ENCODE peak calls at places on chromosomes 6 and 20, in ten cellular contexts. L is T-helper 1 cell; C is suprapubic skin; H is activated effector memory CD4-positive, alpha-beta T cell treated with Interleukin-2 at 50 U/mL for 16 hours; Z is DMS153; U is Right ventricle myocardium superior; N is endothelial cell; B is RPMI7951; M is cardiac septum; D is germinal center. I is an unnamed sample.
A peak's percentile ranks its signal among the peaks of the same experiment; 100 is the strongest.

GRCh38 chr6:158772851-158773371 is 46.3 kb downstream of the EZR start:
- DNase-seq in B (no peak), H (no peak), Z (no peak), D (no peak), M (peak; percentile 12), C (no peak), U (no peak), N (no peak), L (no peak), I (no peak)

GRCh38 chr6:107730106-107730505 is 94.0 kb downstream of the SCML4 start:
- DNase-seq in D (no peak), U (no peak), N (no peak), L (no peak), H (peak; percentile 49), M (no peak), Z (no peak), B (no peak), C (no peak), I (peak; percentile 35)

GRCh38 chr6:83183082-83183828 is 9.8 kb downstream of the PGM3 start:
- DNase-seq in H (no peak), N (no peak), L (no peak), M (no peak), Z (no peak), B (peak; percentile 98), C (no peak), D (no peak), U (peak; percentile 39), I (no peak)

GRCh38 chr6:209432-210103 is 82.7 kb upstream of the DUSP22 start:
- DNase-seq in H (peak; percentile 40), C (no peak), L (peak; percentile 92), B (no peak), U (no peak), M (no peak), N (no peak), D (no peak), Z (no peak), I (peak; percentile 37)

GRCh38 chr20:8187740-8188139 is 55.7 kb downstream of the PLCB1 start:
- DNase-seq in Z (no peak), U (no peak), L (no peak), M (no peak), H (no peak), N (no peak), D (no peak), B (no peak), C (no peak), I (no peak)

GRCh38 chr20:45890077-45890996 is 671 bp downstream of the NEURL2 start:
- DNase-seq in L (peak; percentile 40), M (peak; percentile 92), D (peak; percentile 36), C (peak; percentile 90), Z (peak; percentile 33), H (no peak), B (peak; percentile 79), N (peak; percentile 87), U (peak; percentile 90), I (no peak)

GRCh38 chr6:125693480-125693879 is 56.0 kb upstream of the HEY2 start:
- DNase-seq in H (no peak), B (no peak), D (no peak), M (no peak), C (no peak), N (no peak), Z (no peak), U (no peak), L (no peak), I (no peak)

GRCh38 chr6:121940728-121941127 is 458.7 kb upstream of the HSF2 start:
- DNase-seq in Z (no peak), N (no peak), U (no peak), C (no peak), H (no peak), D (no peak), L (no peak), M (no peak), B (no peak), I (no peak)

GRCh38 chr20:25987073-25987927 is 290.6 kb upstream of the ZNF337 start:
- DNase-seq in H (peak; percentile 40), N (peak; percentile 53), C (no peak), Z (peak; percentile 46), M (peak; percentile 72), U (peak; percentile 67), L (peak; percentile 43), B (peak; percentile 53), D (peak; percentile 42), I (peak; percentile 33)

GRCh38 chr20:46128310-46129151 is 10.4 kb downstream of the CD40 start:
- DNase-seq in D (no peak), L (no peak), C (no peak), U (peak; percentile 54), H (no peak), Z (no peak), M (peak; percentile 63), B (no peak), N (peak; percentile 63), I (no peak)

GRCh38 chr6:105184921-105185320 is 5.1 kb upstream of the POPDC3 start:
- DNase-seq in N (no peak), B (peak; percentile 16), L (no peak), U (no peak), Z (no peak), D (no peak), C (no peak), H (no peak), M (no peak), I (no peak)

GRCh38 chr20:58550661-58551060 is 35.5 kb upstream of the APCDD1L start:
- DNase-seq in Z (no peak), C (peak; percentile 50), B (peak; percentile 94), H (no peak), M (no peak), L (no peak), N (no peak), U (no peak), D (no peak), I (no peak)

GRCh38 chr6:36249010-36249409 is 20.9 kb upstream of the PNPLA1 start:
- DNase-seq in L (no peak), Z (no peak), M (no peak), U (no peak), D (no peak), H (no peak), B (no peak), C (no peak), N (no peak), I (no peak)

GRCh38 chr6:46325561-46326525 is 155.1 kb upstream of the ENPP5 start:
- DNase-seq in L (peak; percentile 83), U (peak; percentile 48), H (no peak), D (peak; percentile 7), Z (peak; percentile 53), M (no peak), C (peak; percentile 79), N (no peak), B (peak; percentile 10), I (peak; percentile 38)

GRCh38 chr6:147161974-147162495 is 42.2 kb upstream of the STXBP5 start:
- DNase-seq in L (no peak), H (no peak), M (no peak), B (peak; percentile 55), N (no peak), C (no peak), Z (peak; percentile 48), U (no peak), D (no peak), I (no peak)

GRCh38 chr6:11196511-11197174 is 35.8 kb downstream of the NEDD9 start:
- DNase-seq in D (no peak), C (no peak), N (no peak), B (peak; percentile 89), Z (no peak), U (no peak), L (no peak), H (no peak), M (no peak), I (no peak)

GRCh38 chr6:121463087-121463486 is 27.6 kb downstream of the GJA1 start:
- DNase-seq in N (no peak), Z (no peak), C (no peak), H (no peak), B (no peak), L (no peak), D (no peak), U (no peak), M (no peak), I (no peak)